ENCODE peak calls at places on chromosomes 12 and 14, in five cellular contexts. M is right cardiac atrium, U is hepatocyte, N is A549, W is breast epithelium. G is an unnamed sample.

GRCh38 chr12:1013618-1014489 is 22.8 kb downstream of the ERC1 start:
- DNase-seq in U (peak; percentile 13), N (peak; percentile 80), W (no peak), M (no peak), G (no peak)

GRCh38 chr14:35879654-35880249 is 53.6 kb downstream of the BRMS1L start:
- DNase-seq in M (no peak), N (peak; percentile 33), W (no peak), U (no peak), G (no peak)

GRCh38 chr12:62789856-62790255 is 145.1 kb downstream of the PPM1H start:
- DNase-seq in W (no peak), M (no peak), N (no peak), U (no peak), G (no peak)

GRCh38 chr12:56257071-56257470 is 1.1 kb downstream of the ANKRD52 start:
- DNase-seq in W (no peak), M (no peak), N (no peak), U (no peak), G (no peak)

GRCh38 chr14:92880851-92881250 is 42.1 kb upstream of the CHGA start:
- DNase-seq in N (peak; percentile 37), W (no peak), M (no peak), U (peak; percentile 43), G (peak; percentile 75)

GRCh38 chr14:100336618-100337530 is 13.7 kb downstream of the SLC25A47 start:
- DNase-seq in N (no peak), M (no peak), U (no peak), W (no peak), G (no peak)

GRCh38 chr12:82756303-82756702 is 69.6 kb downstream of the TMTC2 start:
- DNase-seq in U (no peak), N (no peak), W (no peak), M (no peak), G (peak; percentile 77)

GRCh38 chr12:69468237-69469026 is 1.8 kb upstream of the FRS2 start:
- DNase-seq in U (no peak), M (no peak), W (peak; percentile 34), N (peak; percentile 12), G (peak; percentile 67)

GRCh38 chr12:75099215-75099614 is 110.4 kb downstream of the KCNC2 start:
- DNase-seq in N (no peak), W (no peak), M (no peak), U (no peak), G (no peak)

GRCh38 chr12:1907652-1908611 is 10.5 kb downstream of the CACNA2D4 start:
- DNase-seq in N (peak; percentile 63), W (peak; percentile 15), U (peak; percentile 3), M (no peak), G (peak; percentile 82)

GRCh38 chr14:31320922-31321779 is 99.2 kb downstream of the HEATR5A start:
- DNase-seq in W (no peak), U (no peak), N (no peak), M (no peak), G (no peak)

GRCh38 chr14:60220084-60220483 is 28.9 kb upstream of the PPM1A start:
- DNase-seq in W (no peak), U (no peak), M (no peak), N (no peak), G (no peak)

GRCh38 chr12:104329697-104330096 is 26.2 kb downstream of the EID3 start:
- DNase-seq in N (peak; percentile 63), W (no peak), U (no peak), M (no peak), G (no peak)

GRCh38 chr12:125193376-125193775 is 128.1 kb downstream of the AACS start:
- DNase-seq in W (no peak), N (no peak), U (no peak), M (no peak), G (no peak)

GRCh38 chr12:18754118-18754707 is 16.3 kb downstream of the CAPZA3 start:
- DNase-seq in W (no peak), N (no peak), M (no peak), U (no peak), G (peak; percentile 61)

GRCh38 chr14:61335876-61336275 is 14.5 kb downstream of the PRKCH start:
- DNase-seq in N (no peak), U (no peak), M (no peak), W (no peak), G (no peak)

GRCh38 chr12:79298511-79298910 is 392.3 kb downstream of the PAWR start:
- DNase-seq in U (no peak), N (peak; percentile 42), W (no peak), M (no peak), G (no peak)

GRCh38 chr12:77640356-77640755 is 190.3 kb upstream of the NAV3 start:
- DNase-seq in U (no peak), W (no peak), N (no peak), M (no peak), G (no peak)

GRCh38 chr14:89339158-89339557 is 77.9 kb downstream of the FOXN3 start:
- DNase-seq in N (no peak), W (no peak), U (no peak), M (no peak), G (no peak)

GRCh38 chr14:89337912-89338311 is 79.1 kb downstream of the FOXN3 start:
- DNase-seq in W (no peak), M (peak; percentile 35), U (no peak), N (no peak), G (no peak)

GRCh38 chr14:89340782-89341181 is 76.3 kb downstream of the FOXN3 start:
- DNase-seq in N (no peak), W (no peak), U (no peak), M (no peak), G (no peak)

GRCh38 chr14:89340200-89340667 is 76.8 kb downstream of the FOXN3 start:
- DNase-seq in N (no peak), M (no peak), U (peak; percentile 46), W (no peak), G (no peak)

DNA sequence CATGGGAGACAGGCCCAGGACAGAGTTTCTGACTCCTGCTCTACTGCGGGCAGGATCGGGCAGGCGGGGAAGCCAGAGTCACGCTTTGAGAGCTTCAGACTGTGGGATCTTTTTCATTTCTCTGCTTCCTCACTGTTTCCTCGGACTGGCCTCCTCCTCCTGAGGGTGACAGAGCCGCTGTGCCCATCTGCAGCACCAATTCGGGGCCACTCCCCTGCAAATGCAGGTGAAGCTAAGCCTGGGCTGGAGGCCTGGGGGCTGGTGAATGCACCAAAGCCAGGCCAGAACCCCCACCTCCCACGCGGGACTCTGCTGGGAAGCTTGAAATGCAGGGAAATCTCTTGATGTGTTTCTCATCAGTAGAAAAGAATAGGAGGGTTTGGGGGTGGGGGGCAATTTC is 77.5 kb downstream of the FOXN3 start:
- DNase-seq in M (no peak), W (no peak), U (no peak), N (no peak), G (no peak)
- H3K4me1 ChIP-seq in M (peaks cover 10% of the 10 kb centered on the region), W (peaks cover 4% of the 10 kb centered on the region), U (peaks cover 36% of the 10 kb centered on the region), N (peaks cover 10% of the 10 kb centered on the region), G (peaks cover 34% of the 10 kb centered on the region)

GRCh38 chr14:81472096-81472800 is 61.4 kb downstream of the SEL1L start:
- DNase-seq in W (no peak), N (no peak), U (no peak), M (no peak), G (no peak)

GRCh38 chr14:81474685-81475324 is 58.8 kb downstream of the SEL1L start:
- DNase-seq in M (no peak), N (no peak), W (no peak), U (no peak), G (no peak)

GRCh38 chr14:81476816-81477215 is 56.8 kb downstream of the SEL1L start:
- DNase-seq in W (no peak), U (no peak), M (no peak), N (no peak), G (no peak)

GRCh38 chr14:81473456-81474155 is 60.0 kb downstream of the SEL1L start:
- DNase-seq in U (no peak), W (no peak), N (no peak), M (no peak), G (no peak)

DNA sequence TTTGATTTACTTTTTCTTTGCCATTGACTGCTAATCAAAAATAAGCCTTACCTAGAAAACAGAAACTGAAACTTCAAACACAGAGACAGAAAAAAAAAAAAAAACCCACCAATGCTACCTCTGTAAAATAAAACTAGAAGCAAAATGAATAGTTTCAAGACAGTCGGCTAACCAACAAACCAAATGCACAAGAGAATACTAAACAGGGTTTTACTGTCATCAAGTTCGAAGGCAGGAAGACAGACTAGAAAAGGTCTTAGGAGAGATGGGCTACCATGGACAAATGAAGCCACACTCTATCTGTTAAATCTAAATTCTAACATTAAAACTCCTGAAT is 59.5 kb downstream of the SEL1L start:
- DNase-seq in N (no peak), M (no peak), W (no peak), U (no peak), G (no peak)
- H3K27ac ChIP-seq in N (no peak overlapping the region), M (no peak overlapping the region), W (no peak overlapping the region), U (no peak overlapping the region), G (no peak overlapping the region)

GRCh38 chr12:50110127-50110761 is 1.8 kb upstream of the COX14 start:
- DNase-seq in U (peak; percentile 76), N (peak; percentile 49), M (peak; percentile 57), W (peak; percentile 50), G (no peak)

GRCh38 chr12:50110762-50111416 is 1.1 kb upstream of the COX14 start:
- DNase-seq in M (peak; percentile 69), U (peak; percentile 70), N (peak; percentile 52), W (peak; percentile 60), G (peak; percentile 92)

GRCh38 chr12:50111417-50111692 is 681 bp upstream of the COX14 start:
- DNase-seq in M (no peak), U (no peak), W (no peak), N (no peak), G (no peak)

GRCh38 chr12:50111693-50112455 is at the start of gene COX14:
- DNase-seq in M (peak; percentile 99), U (peak; percentile 99), N (peak; percentile 100), W (peak; percentile 99), G (peak; percentile 100)

GRCh38 chr12:50112456-50113218 is 601 bp downstream of the COX14 start:
- DNase-seq in W (peak; percentile 45), N (no peak), M (no peak), U (peak; percentile 60), G (no peak)
- H3K4me1 ChIP-seq in W (peaks cover 7% of the 10 kb centered on the region), N (peaks cover 29% of the 10 kb centered on the region), M (peaks cover 2% of the 10 kb centered on the region), U (peaks cover 24% of the 10 kb centered on the region), G (peaks cover 18% of the 10 kb centered on the region)

GRCh38 chr14:104138891-104139459 is 588 bp downstream of the KIF26A start:
- DNase-seq in W (no peak), N (no peak), M (peak; percentile 18), U (no peak), G (peak; percentile 72)
- H3K27ac ChIP-seq in W (no peak overlapping the region), N (peak overlapping the region; percentile 54), M (peak overlapping the region; percentile 18), U (no peak overlapping the region), G (no peak overlapping the region)

GRCh38 chr14:50524731-50525510 is 7.4 kb downstream of the MAP4K5 start:
- DNase-seq in W (no peak), U (no peak), N (no peak), M (no peak), G (no peak)
- H3K4me1 ChIP-seq in W (no peaks in the 10 kb centered on the region), U (peaks cover 21% of the 10 kb centered on the region), N (peaks cover 49% of the 10 kb centered on the region), M (peaks cover 1% of the 10 kb centered on the region), G (no peaks in the 10 kb centered on the region)

GRCh38 chr14:34036319-34036761 is 85.5 kb upstream of the EGLN3 start:
- DNase-seq in M (no peak), N (no peak), U (no peak), W (no peak), G (no peak)
- H3K27ac ChIP-seq in M (peak overlapping the region; percentile 66), N (peak overlapping the region; percentile 12), U (peak overlapping the region; percentile 22), W (peak overlapping the region; percentile 68), G (no peak overlapping the region)

GRCh38 chr12:57842342-57843294 is 3.9 kb downstream of the CTDSP2 start:
- DNase-seq in M (no peak), N (no peak), U (peak; percentile 61), W (no peak), G (peak; percentile 90)
- H3K4me1 ChIP-seq in M (peaks cover 40% of the 10 kb centered on the region), N (peaks cover 54% of the 10 kb centered on the region), U (peaks cover 66% of the 10 kb centered on the region), W (peaks cover 18% of the 10 kb centered on the region), G (peaks cover 27% of the 10 kb centered on the region)

G was measured in endodermal cell.